ENCODE peak calls at places on chromosomes 5 and 9, in seven cellular contexts. Q, E, N, F, K, M and W are unnamed samples.

GRCh38 chr5:53425598-53426516 is 54.6 kb upstream of the FST start:
- DNase-seq in Q (no peak), E (no peak), N (peak), F (peak), K (no peak), M (peak), W (peak)

GRCh38 chr9:120783611-120784047 is 9.6 kb downstream of the FBXW2 start:
- DNase-seq in Q (peak), E (no peak), N (peak), F (no peak), K (no peak), M (no peak), W (no peak)

GRCh38 chr5:142845954-142846398 is 75.8 kb downstream of the ARHGAP26 start:
- DNase-seq in Q (no peak), E (no peak), N (no peak), F (peak), K (no peak), M (no peak), W (no peak)

GRCh38 chr5:65305913-65306312 is 175.8 kb downstream of the ADAMTS6 start:
- DNase-seq in Q (no peak), E (no peak), N (peak), F (no peak), K (no peak), M (no peak), W (no peak)

GRCh38 chr5:60842859-60843692 is 993 bp downstream of the ELOVL7 start:
- DNase-seq in Q (peak), E (no peak), N (no peak), F (peak), K (no peak), M (no peak), W (peak)

GRCh38 chr5:81657386-81657785 is 93.5 kb downstream of the SSBP2 start:
- DNase-seq in Q (no peak), E (no peak), N (no peak), F (peak), K (no peak), M (no peak), W (no peak)

GRCh38 chr9:120424248-120424647 is 155.7 kb downstream of the CDK5RAP2 start:
- DNase-seq in Q (no peak), E (no peak), N (no peak), F (no peak), K (no peak), M (no peak), W (no peak)

GRCh38 chr5:32285489-32286138 is 27.1 kb downstream of the MTMR12 start:
- DNase-seq in Q (no peak), E (no peak), N (no peak), F (no peak), K (no peak), M (no peak), W (no peak)

GRCh38 chr9:20941177-20941690 is 90.2 kb downstream of the HACD4 start:
- DNase-seq in Q (peak), E (peak), N (peak), F (peak), K (peak), M (peak), W (peak)

GRCh38 chr9:99361827-99362226 is 139.7 kb downstream of the SEC61B start:
- DNase-seq in Q (no peak), E (no peak), N (no peak), F (peak), K (no peak), M (no peak), W (peak)

GRCh38 chr9:113446323-113446740 is 17.2 kb upstream of the RGS3 start:
- DNase-seq in Q (peak), E (peak), N (peak), F (peak), K (peak), M (peak), W (peak)

GRCh38 chr9:33447404-33448158 is at the start of gene AQP3:
- DNase-seq in Q (peak), E (peak), N (peak), F (peak), K (peak), M (no peak), W (peak)

GRCh38 chr9:90546200-90546599 is 96.4 kb downstream of the DIRAS2 start:
- DNase-seq in Q (peak), E (no peak), N (peak), F (peak), K (peak), M (no peak), W (peak)

GRCh38 chr5:143311428-143311827 is 92.1 kb downstream of the NR3C1 start:
- DNase-seq in Q (peak), E (no peak), N (peak), F (no peak), K (no peak), M (no peak), W (peak)

GRCh38 chr5:131068893-131069643 is 96.0 kb downstream of the HINT1 start:
- DNase-seq in Q (peak), E (peak), N (no peak), F (no peak), K (no peak), M (no peak), W (no peak)

GRCh38 chr9:100150209-100150608 is 51.2 kb downstream of the INVS start:
- DNase-seq in Q (no peak), E (no peak), N (peak), F (no peak), K (no peak), M (no peak), W (no peak)

GRCh38 chr5:9468070-9468388 is 77.8 kb downstream of the SEMA5A start:
- DNase-seq in Q (peak), E (no peak), N (peak), F (no peak), K (no peak), M (no peak), W (no peak)

GRCh38 chr5:181242031-181242451 is 1.7 kb downstream of the RACK1 start:
- DNase-seq in Q (no peak), E (no peak), N (no peak), F (no peak), K (no peak), M (no peak), W (no peak)

GRCh38 chr5:132487841-132488555 is 2.6 kb downstream of the IRF1 start:
- DNase-seq in Q (no peak), E (no peak), N (no peak), F (no peak), K (no peak), M (no peak), W (no peak)

GRCh38 chr9:97696025-97696822 is 916 bp downstream of the XPA start:
- DNase-seq in Q (no peak), E (no peak), N (peak), F (peak), K (no peak), M (no peak), W (no peak)

GRCh38 chr9:136645343-136645902 is 17.3 kb upstream of the EGFL7 start:
- DNase-seq in Q (no peak), E (no peak), N (no peak), F (no peak), K (no peak), M (no peak), W (no peak)

GRCh38 chr5:172793577-172794488 is 22.8 kb upstream of the DUSP1 start:
- DNase-seq in Q (no peak), E (no peak), N (no peak), F (no peak), K (no peak), M (no peak), W (no peak)

GRCh38 chr5:113246371-113246870 is 188.4 kb downstream of the TSSK1B start:
- DNase-seq in Q (peak), E (no peak), N (peak), F (no peak), K (no peak), M (no peak), W (peak)

GRCh38 chr5:154206291-154206690 is 15.8 kb downstream of the GALNT10 start:
- DNase-seq in Q (no peak), E (no peak), N (no peak), F (no peak), K (no peak), M (no peak), W (no peak)

GRCh38 chr5:151157426-151158286 is at the start of gene ANXA6:
- DNase-seq in Q (peak), E (peak), N (peak), F (peak), K (peak), M (peak), W (peak)

GRCh38 chr5:101717729-101718128 is 578.4 kb downstream of the SLCO4C1 start:
- DNase-seq in Q (no peak), E (no peak), N (no peak), F (no peak), K (no peak), M (no peak), W (no peak)

GRCh38 chr5:102762095-102762534 is 7.0 kb downstream of the PAM start:
- DNase-seq in Q (peak), E (no peak), N (peak), F (peak), K (no peak), M (no peak), W (no peak)

GRCh38 chr5:178113141-178113787 is at the start of gene N4BP3:
- DNase-seq in Q (peak), E (peak), N (peak), F (peak), K (peak), M (peak), W (peak)

GRCh38 chr5:118224546-118224945 is 763.8 kb downstream of the DTWD2 start:
- DNase-seq in Q (peak), E (no peak), N (peak), F (no peak), K (no peak), M (no peak), W (no peak)

GRCh38 chr5:146731909-146732659 is 146.5 kb downstream of the PPP2R2B start:
- DNase-seq in Q (peak), E (no peak), N (peak), F (no peak), K (no peak), M (peak), W (peak)

GRCh38 chr5:16666140-16666860 is 49.5 kb upstream of the RETREG1 start:
- DNase-seq in Q (no peak), E (no peak), N (no peak), F (peak), K (no peak), M (no peak), W (no peak)

GRCh38 chr5:22928821-22929482 is 75.8 kb upstream of the CDH12 start:
- DNase-seq in Q (no peak), E (no peak), N (no peak), F (no peak), K (no peak), M (no peak), W (peak)

GRCh38 chr9:613771-614347 is 227.6 kb upstream of the DMRT1 start:
- DNase-seq in Q (peak), E (peak), N (peak), F (peak), K (peak), M (peak), W (peak)

GRCh38 chr9:70420267-70421019 is 6.0 kb upstream of the KLF9 start:
- DNase-seq in Q (peak), E (peak), N (peak), F (peak), K (peak), M (peak), W (peak)